ENCODE peak calls at places on chromosomes 13 and 19, in seven cellular contexts. One of them, this sample, is unnamed.

GRCh38 chr19:35105411-35106290 is 10.0 kb upstream of the FXYD3 start:
- DNase-seq in mesendoderm: no peak
- DNase-seq in uterus: no peak
- DNase-seq in stimulated activated CD4-positive, alpha-beta T cell treated with anti-CD3 and anti-CD28 coated beads, TNF-alpha, amount 100 ng/mL, for 1 hour: no peak
- DNase-seq in upper lobe of right lung: no peak
- DNase-seq in cardiac muscle cell: no peak
- DNase-seq in activated CD4-positive, alpha-beta T cell treated with anti-CD3 and anti-CD28 coated beads, Interleukin-2, amount 50 U/mL, for 24 hours: no peak
- DNase-seq in this sample: no peak

GRCh38 chr19:15300533-15301194 is 31.7 kb downstream of the BRD4 start:
- DNase-seq in mesendoderm: peak; percentile 79
- DNase-seq in stimulated activated CD4-positive, alpha-beta T cell treated with anti-CD3 and anti-CD28 coated beads, TNF-alpha, amount 100 ng/mL, for 1 hour: no peak
- DNase-seq in uterus: no peak
- DNase-seq in activated CD4-positive, alpha-beta T cell treated with anti-CD3 and anti-CD28 coated beads, Interleukin-2, amount 50 U/mL, for 24 hours: no peak
- DNase-seq in cardiac muscle cell: no peak
- DNase-seq in upper lobe of right lung: no peak
- DNase-seq in this sample: no peak

GRCh38 chr13:66492479-66492878 is 737.7 kb downstream of the PCDH9 start:
- DNase-seq in mesendoderm: peak; percentile 69
- DNase-seq in cardiac muscle cell: peak; percentile 38
- DNase-seq in stimulated activated CD4-positive, alpha-beta T cell treated with anti-CD3 and anti-CD28 coated beads, TNF-alpha, amount 100 ng/mL, for 1 hour: no peak
- DNase-seq in upper lobe of right lung: no peak
- DNase-seq in activated CD4-positive, alpha-beta T cell treated with anti-CD3 and anti-CD28 coated beads, Interleukin-2, amount 50 U/mL, for 24 hours: no peak
- DNase-seq in uterus: no peak
- DNase-seq in this sample: no peak

GRCh38 chr13:93635687-93636086 is 409.1 kb downstream of the GPC6 start:
- DNase-seq in uterus: no peak
- DNase-seq in cardiac muscle cell: no peak
- DNase-seq in stimulated activated CD4-positive, alpha-beta T cell treated with anti-CD3 and anti-CD28 coated beads, TNF-alpha, amount 100 ng/mL, for 1 hour: no peak
- DNase-seq in mesendoderm: no peak
- DNase-seq in upper lobe of right lung: no peak
- DNase-seq in activated CD4-positive, alpha-beta T cell treated with anti-CD3 and anti-CD28 coated beads, Interleukin-2, amount 50 U/mL, for 24 hours: no peak
- DNase-seq in this sample: no peak

GRCh38 chr13:108947551-108948030 is 318.2 kb downstream of the MYO16 start:
- DNase-seq in cardiac muscle cell: no peak
- DNase-seq in activated CD4-positive, alpha-beta T cell treated with anti-CD3 and anti-CD28 coated beads, Interleukin-2, amount 50 U/mL, for 24 hours: no peak
- DNase-seq in uterus: peak; percentile 77
- DNase-seq in upper lobe of right lung: no peak
- DNase-seq in mesendoderm: no peak
- DNase-seq in stimulated activated CD4-positive, alpha-beta T cell treated with anti-CD3 and anti-CD28 coated beads, TNF-alpha, amount 100 ng/mL, for 1 hour: no peak
- DNase-seq in this sample: no peak

GRCh38 chr19:48390188-48391099 is 907 bp downstream of the KDELR1 start:
- DNase-seq in upper lobe of right lung: peak; percentile 87
- DNase-seq in activated CD4-positive, alpha-beta T cell treated with anti-CD3 and anti-CD28 coated beads, Interleukin-2, amount 50 U/mL, for 24 hours: peak; percentile 36
- DNase-seq in mesendoderm: peak; percentile 83
- DNase-seq in uterus: peak; percentile 42
- DNase-seq in cardiac muscle cell: peak; percentile 77
- DNase-seq in stimulated activated CD4-positive, alpha-beta T cell treated with anti-CD3 and anti-CD28 coated beads, TNF-alpha, amount 100 ng/mL, for 1 hour: no peak
- DNase-seq in this sample: peak; percentile 76

GRCh38 chr13:40983269-40983668 is 35.8 kb downstream of the ELF1 start:
- DNase-seq in cardiac muscle cell: no peak
- DNase-seq in upper lobe of right lung: no peak
- DNase-seq in stimulated activated CD4-positive, alpha-beta T cell treated with anti-CD3 and anti-CD28 coated beads, TNF-alpha, amount 100 ng/mL, for 1 hour: no peak
- DNase-seq in activated CD4-positive, alpha-beta T cell treated with anti-CD3 and anti-CD28 coated beads, Interleukin-2, amount 50 U/mL, for 24 hours: no peak
- DNase-seq in uterus: no peak
- DNase-seq in mesendoderm: no peak
- DNase-seq in this sample: no peak

GRCh38 chr13:35838356-35838755 is 292.8 kb downstream of the DCLK1 start:
- DNase-seq in cardiac muscle cell: no peak
- DNase-seq in uterus: no peak
- DNase-seq in mesendoderm: no peak
- DNase-seq in stimulated activated CD4-positive, alpha-beta T cell treated with anti-CD3 and anti-CD28 coated beads, TNF-alpha, amount 100 ng/mL, for 1 hour: no peak
- DNase-seq in activated CD4-positive, alpha-beta T cell treated with anti-CD3 and anti-CD28 coated beads, Interleukin-2, amount 50 U/mL, for 24 hours: no peak
- DNase-seq in upper lobe of right lung: no peak
- DNase-seq in this sample: no peak

GRCh38 chr19:35291259-35291658 is 702 bp upstream of the MAG start:
- DNase-seq in activated CD4-positive, alpha-beta T cell treated with anti-CD3 and anti-CD28 coated beads, Interleukin-2, amount 50 U/mL, for 24 hours: no peak
- DNase-seq in uterus: no peak
- DNase-seq in cardiac muscle cell: no peak
- DNase-seq in upper lobe of right lung: no peak
- DNase-seq in mesendoderm: no peak
- DNase-seq in stimulated activated CD4-positive, alpha-beta T cell treated with anti-CD3 and anti-CD28 coated beads, TNF-alpha, amount 100 ng/mL, for 1 hour: no peak
- DNase-seq in this sample: no peak

GRCh38 chr13:111913790-111914189 is 153.2 kb upstream of the SOX1 start:
- DNase-seq in upper lobe of right lung: peak; percentile 7
- DNase-seq in mesendoderm: no peak
- DNase-seq in uterus: no peak
- DNase-seq in activated CD4-positive, alpha-beta T cell treated with anti-CD3 and anti-CD28 coated beads, Interleukin-2, amount 50 U/mL, for 24 hours: no peak
- DNase-seq in stimulated activated CD4-positive, alpha-beta T cell treated with anti-CD3 and anti-CD28 coated beads, TNF-alpha, amount 100 ng/mL, for 1 hour: no peak
- DNase-seq in cardiac muscle cell: no peak
- DNase-seq in this sample: no peak

GRCh38 chr13:31301119-31301518 is 101.3 kb downstream of the B3GLCT start:
- DNase-seq in cardiac muscle cell: no peak
- DNase-seq in activated CD4-positive, alpha-beta T cell treated with anti-CD3 and anti-CD28 coated beads, Interleukin-2, amount 50 U/mL, for 24 hours: no peak
- DNase-seq in mesendoderm: no peak
- DNase-seq in stimulated activated CD4-positive, alpha-beta T cell treated with anti-CD3 and anti-CD28 coated beads, TNF-alpha, amount 100 ng/mL, for 1 hour: no peak
- DNase-seq in upper lobe of right lung: no peak
- DNase-seq in uterus: no peak
- DNase-seq in this sample: no peak

GRCh38 chr13:22012676-22013075 is 341.8 kb downstream of the FGF9 start:
- DNase-seq in mesendoderm: peak; percentile 67
- DNase-seq in uterus: no peak
- DNase-seq in stimulated activated CD4-positive, alpha-beta T cell treated with anti-CD3 and anti-CD28 coated beads, TNF-alpha, amount 100 ng/mL, for 1 hour: no peak
- DNase-seq in activated CD4-positive, alpha-beta T cell treated with anti-CD3 and anti-CD28 coated beads, Interleukin-2, amount 50 U/mL, for 24 hours: no peak
- DNase-seq in cardiac muscle cell: no peak
- DNase-seq in upper lobe of right lung: no peak
- DNase-seq in this sample: no peak

GRCh38 chr13:113150545-113151365 is 7.7 kb upstream of the PROZ start:
- DNase-seq in mesendoderm: no peak
- DNase-seq in activated CD4-positive, alpha-beta T cell treated with anti-CD3 and anti-CD28 coated beads, Interleukin-2, amount 50 U/mL, for 24 hours: no peak
- DNase-seq in uterus: no peak
- DNase-seq in upper lobe of right lung: no peak
- DNase-seq in stimulated activated CD4-positive, alpha-beta T cell treated with anti-CD3 and anti-CD28 coated beads, TNF-alpha, amount 100 ng/mL, for 1 hour: no peak
- DNase-seq in cardiac muscle cell: no peak
- DNase-seq in this sample: peak; percentile 15

GRCh38 chr13:74158028-74158427 is 23.8 kb upstream of the KLF12 start:
- DNase-seq in activated CD4-positive, alpha-beta T cell treated with anti-CD3 and anti-CD28 coated beads, Interleukin-2, amount 50 U/mL, for 24 hours: no peak
- DNase-seq in stimulated activated CD4-positive, alpha-beta T cell treated with anti-CD3 and anti-CD28 coated beads, TNF-alpha, amount 100 ng/mL, for 1 hour: no peak
- DNase-seq in cardiac muscle cell: no peak
- DNase-seq in uterus: no peak
- DNase-seq in mesendoderm: no peak
- DNase-seq in upper lobe of right lung: no peak
- DNase-seq in this sample: peak; percentile 30

GRCh38 chr13:33284916-33285315 is 639 bp downstream of the STARD13 start:
- DNase-seq in activated CD4-positive, alpha-beta T cell treated with anti-CD3 and anti-CD28 coated beads, Interleukin-2, amount 50 U/mL, for 24 hours: no peak
- DNase-seq in stimulated activated CD4-positive, alpha-beta T cell treated with anti-CD3 and anti-CD28 coated beads, TNF-alpha, amount 100 ng/mL, for 1 hour: no peak
- DNase-seq in uterus: no peak
- DNase-seq in mesendoderm: no peak
- DNase-seq in cardiac muscle cell: no peak
- DNase-seq in upper lobe of right lung: no peak
- DNase-seq in this sample: no peak

GRCh38 chr19:50409347-50409746 is 9.4 kb upstream of the SPIB start:
- DNase-seq in cardiac muscle cell: no peak
- DNase-seq in upper lobe of right lung: no peak
- DNase-seq in mesendoderm: no peak
- DNase-seq in stimulated activated CD4-positive, alpha-beta T cell treated with anti-CD3 and anti-CD28 coated beads, TNF-alpha, amount 100 ng/mL, for 1 hour: no peak
- DNase-seq in activated CD4-positive, alpha-beta T cell treated with anti-CD3 and anti-CD28 coated beads, Interleukin-2, amount 50 U/mL, for 24 hours: no peak
- DNase-seq in uterus: no peak
- DNase-seq in this sample: no peak

GRCh38 chr13:27170221-27170520 is 1.4 kb downstream of the USP12 start:
- DNase-seq in activated CD4-positive, alpha-beta T cell treated with anti-CD3 and anti-CD28 coated beads, Interleukin-2, amount 50 U/mL, for 24 hours: no peak
- DNase-seq in uterus: no peak
- DNase-seq in stimulated activated CD4-positive, alpha-beta T cell treated with anti-CD3 and anti-CD28 coated beads, TNF-alpha, amount 100 ng/mL, for 1 hour: no peak
- DNase-seq in mesendoderm: no peak
- DNase-seq in upper lobe of right lung: no peak
- DNase-seq in cardiac muscle cell: no peak
- DNase-seq in this sample: no peak

GRCh38 chr19:48554385-48555091 is 2.6 kb downstream of the SULT2B1 start:
- DNase-seq in stimulated activated CD4-positive, alpha-beta T cell treated with anti-CD3 and anti-CD28 coated beads, TNF-alpha, amount 100 ng/mL, for 1 hour: no peak
- DNase-seq in uterus: no peak
- DNase-seq in activated CD4-positive, alpha-beta T cell treated with anti-CD3 and anti-CD28 coated beads, Interleukin-2, amount 50 U/mL, for 24 hours: no peak
- DNase-seq in cardiac muscle cell: peak; percentile 19
- DNase-seq in mesendoderm: peak; percentile 97
- DNase-seq in upper lobe of right lung: no peak
- DNase-seq in this sample: no peak

GRCh38 chr13:38372818-38373217 is 23.2 kb downstream of the UFM1 start:
- DNase-seq in uterus: no peak
- DNase-seq in mesendoderm: peak; percentile 21
- DNase-seq in cardiac muscle cell: no peak
- DNase-seq in upper lobe of right lung: no peak
- DNase-seq in activated CD4-positive, alpha-beta T cell treated with anti-CD3 and anti-CD28 coated beads, Interleukin-2, amount 50 U/mL, for 24 hours: no peak
- DNase-seq in stimulated activated CD4-positive, alpha-beta T cell treated with anti-CD3 and anti-CD28 coated beads, TNF-alpha, amount 100 ng/mL, for 1 hour: no peak
- DNase-seq in this sample: no peak

This sample was measured in heart left ventricle.